ENCODE peak calls at places on chromosomes 7 and 10, in ten cellular contexts. S is HTR-8/SVneo; T is AML-193; F is stimulated activated CD8-positive, alpha-beta memory T cell treated with anti-CD3 and anti-CD28 coated beads, Interleukin-4, amount 100 ng/mL, for 24 hours; H is nephron progenitor cell; L is COR-L47; N is activated naive CD8-positive, alpha-beta T cell treated with anti-CD3 and anti-CD28 coated beads for 36 hours; P is T-helper 1 cell; I is nucleus accumbens; V is fibroblast of lung. B is an unnamed sample.

GRCh38 chr7:101586078-101586941 is 42.8 kb downstream of the MYL10 start:
- DNase-seq in S (no peak), T (no peak), F (no peak), H (no peak), L (no peak), N (no peak), P (no peak), I (no peak), V (no peak), B (peak; percentile 26)

GRCh38 chr10:123848564-123849457 is 42.8 kb downstream of the CPXM2 start:
- DNase-seq in S (no peak), T (peak; percentile 14), F (no peak), H (no peak), L (peak; percentile 16), N (no peak), P (no peak), I (no peak), V (no peak), B (no peak)

GRCh38 chr7:146654048-146654447 is 537.4 kb downstream of the CNTNAP2 start:
- DNase-seq in S (no peak), T (no peak), F (no peak), H (peak; percentile 14), L (peak; percentile 74), N (no peak), P (no peak), I (no peak), V (no peak), B (no peak)

GRCh38 chr7:101553018-101553770 is 75.9 kb downstream of the MYL10 start:
- DNase-seq in S (no peak), T (no peak), F (no peak), H (no peak), L (no peak), N (no peak), P (no peak), I (no peak), V (no peak), B (peak; percentile 40)

GRCh38 chr10:5873515-5873995 is 16.1 kb downstream of the ANKRD16 start:
- DNase-seq in S (peak; percentile 72), T (peak; percentile 82), F (peak; percentile 31), H (peak; percentile 69), L (peak; percentile 12), N (peak; percentile 58), P (peak; percentile 64), I (peak; percentile 44), V (peak; percentile 51), B (peak; percentile 67)

GRCh38 chr10:117653170-117653515 is 110.6 kb downstream of the EMX2 start:
- DNase-seq in S (peak; percentile 70), T (no peak), F (no peak), H (no peak), L (no peak), N (peak; percentile 52), P (peak; percentile 91), I (peak; percentile 67), V (peak; percentile 95), B (no peak)

GRCh38 chr10:6064119-6064518 is 2.0 kb upstream of the IL2RA start:
- DNase-seq in S (no peak), T (no peak), F (no peak), H (no peak), L (no peak), N (no peak), P (no peak), I (no peak), V (no peak), B (no peak)

GRCh38 chr7:129166745-129167144 is 21.7 kb upstream of the SMO start:
- DNase-seq in S (no peak), T (no peak), F (no peak), H (no peak), L (no peak), N (peak; percentile 18), P (no peak), I (no peak), V (no peak), B (no peak)

GRCh38 chr7:159109092-159110035 is 35.3 kb downstream of the VIPR2 start:
- DNase-seq in S (no peak), T (no peak), F (no peak), H (no peak), L (no peak), N (no peak), P (no peak), I (no peak), V (no peak), B (no peak)

GRCh38 chr7:2541291-2542010 is 13.9 kb downstream of the BRAT1 start:
- DNase-seq in S (no peak), T (no peak), F (no peak), H (no peak), L (no peak), N (no peak), P (no peak), I (no peak), V (no peak), B (no peak)

GRCh38 chr10:685613-686012 is 3.9 kb downstream of the DIP2C start:
- DNase-seq in S (no peak), T (no peak), F (no peak), H (no peak), L (no peak), N (no peak), P (no peak), I (no peak), V (no peak), B (no peak)

GRCh38 chr7:7681191-7681935 is 37.0 kb downstream of the RPA3 start:
- DNase-seq in S (peak; percentile 42), T (peak; percentile 47), F (peak; percentile 7), H (no peak), L (peak; percentile 73), N (peak; percentile 13), P (peak; percentile 58), I (peak; percentile 7), V (peak; percentile 55), B (no peak)

GRCh38 chr7:106693659-106694353 is 32.8 kb upstream of the CCDC71L start:
- DNase-seq in S (no peak), T (peak; percentile 42), F (no peak), H (no peak), L (no peak), N (no peak), P (no peak), I (no peak), V (peak; percentile 81), B (no peak)

GRCh38 chr7:135143874-135144668 is 3.8 kb upstream of the TMEM140 start:
- DNase-seq in S (no peak), T (no peak), F (no peak), H (no peak), L (no peak), N (no peak), P (no peak), I (no peak), V (no peak), B (no peak)

GRCh38 chr10:14653271-14654161 is 121.2 kb downstream of the FAM107B start:
- DNase-seq in S (peak; percentile 75), T (peak; percentile 66), F (no peak), H (peak; percentile 36), L (no peak), N (no peak), P (no peak), I (no peak), V (peak; percentile 77), B (peak; percentile 64)

GRCh38 chr10:117555863-117556262 is 13.3 kb downstream of the EMX2 start:
- DNase-seq in S (no peak), T (no peak), F (no peak), H (no peak), L (no peak), N (no peak), P (no peak), I (no peak), V (no peak), B (no peak)

GRCh38 chr10:16425449-16425848 is 11.4 kb upstream of the PTER start:
- DNase-seq in S (no peak), T (no peak), F (no peak), H (no peak), L (no peak), N (no peak), P (no peak), I (no peak), V (no peak), B (no peak)

GRCh38 chr7:101518348-101518747 is 110.7 kb downstream of the MYL10 start:
- DNase-seq in S (peak; percentile 55), T (no peak), F (no peak), H (peak; percentile 61), L (no peak), N (no peak), P (no peak), I (no peak), V (peak; percentile 42), B (no peak)

GRCh38 chr7:151697942-151698341 is 178.2 kb upstream of the RHEB start:
- DNase-seq in S (no peak), T (no peak), F (no peak), H (no peak), L (no peak), N (no peak), P (no peak), I (no peak), V (no peak), B (no peak)

GRCh38 chr10:79038841-79039201 is 29.9 kb upstream of the ZMIZ1 start:
- DNase-seq in S (no peak), T (no peak), F (no peak), H (peak; percentile 56), L (no peak), N (no peak), P (no peak), I (no peak), V (peak; percentile 37), B (peak; percentile 78)

GRCh38 chr7:111770116-111770515 is 207.8 kb upstream of the IMMP2L start:
- DNase-seq in S (no peak), T (no peak), F (no peak), H (no peak), L (no peak), N (no peak), P (no peak), I (no peak), V (no peak), B (no peak)

GRCh38 chr10:105149371-105149871 is 508.3 kb downstream of the SORCS3 start:
- DNase-seq in S (no peak), T (no peak), F (no peak), H (no peak), L (no peak), N (no peak), P (no peak), I (no peak), V (peak; percentile 94), B (no peak)

GRCh38 chr7:6071406-6071805 is 40.2 kb downstream of the ANKRD61 start:
- DNase-seq in S (no peak), T (no peak), F (no peak), H (no peak), L (no peak), N (no peak), P (no peak), I (no peak), V (no peak), B (no peak)

GRCh38 chr7:36154255-36155212 is 1.5 kb downstream of the EEPD1 start:
- DNase-seq in S (no peak), T (no peak), F (no peak), H (no peak), L (no peak), N (no peak), P (no peak), I (no peak), V (no peak), B (no peak)

GRCh38 chr10:45154481-45154880 is 153.8 kb downstream of the ZNF22 start:
- DNase-seq in S (no peak), T (no peak), F (no peak), H (no peak), L (no peak), N (no peak), P (no peak), I (no peak), V (no peak), B (no peak)

GRCh38 chr10:123241391-123242141 is 87.4 kb downstream of the BUB3 start:
- DNase-seq in S (no peak), T (peak; percentile 21), F (no peak), H (no peak), L (no peak), N (peak; percentile 6), P (peak; percentile 74), I (no peak), V (no peak), B (no peak)

GRCh38 chr7:153835104-153835503 is 217.1 kb upstream of the DPP6 start:
- DNase-seq in S (no peak), T (no peak), F (no peak), H (no peak), L (no peak), N (no peak), P (no peak), I (no peak), V (no peak), B (no peak)

GRCh38 chr10:69757553-69758309 is 44.0 kb upstream of the COL13A1 start:
- DNase-seq in S (no peak), T (no peak), F (no peak), H (no peak), L (peak; percentile 44), N (no peak), P (no peak), I (no peak), V (peak; percentile 63), B (no peak)

B was measured in ecto neural progenitor cell.